ENCODE peak calls at places on chromosomes 5 and 9, in four cellular contexts. L is CD14-positive monocyte, R is pancreas, B is fibroblast of lung. I is an unnamed sample.

GRCh38 chr9:87198716-87199115 is 251.4 kb upstream of the GAS1 start:
- DNase-seq in L (no peak), R (no peak), B (peak; percentile 63), I (no peak)

GRCh38 chr9:137606005-137606601 is 617 bp downstream of the ARRDC1 start:
- DNase-seq in L (no peak), R (peak; percentile 73), B (no peak), I (no peak)

GRCh38 chr5:136192526-136193395 is at the start of gene SMIM32:
- DNase-seq in L (no peak), R (no peak), B (peak; percentile 20), I (no peak)

GRCh38 chr5:140391312-140391711 is 10.3 kb upstream of the ANKHD1 start:
- DNase-seq in L (no peak), R (no peak), B (no peak), I (no peak)

GRCh38 chr5:156208271-156208670 is 118.7 kb upstream of the SGCD start:
- DNase-seq in L (no peak), R (no peak), B (peak; percentile 11), I (no peak)

GRCh38 chr9:16028516-16028915 is 475.7 kb downstream of the CCDC171 start:
- DNase-seq in L (no peak), R (no peak), B (peak; percentile 39), I (no peak)

GRCh38 chr5:43141211-43141610 is 20.5 kb downstream of the ZNF131 start:
- DNase-seq in L (no peak), R (no peak), B (peak; percentile 37), I (no peak)

GRCh38 chr9:124688238-124688904 is 82.7 kb downstream of the NR6A1 start:
- DNase-seq in L (no peak), R (no peak), B (no peak), I (no peak)

GRCh38 chr9:96453625-96454024 is 3.7 kb downstream of the HABP4 start:
- DNase-seq in L (no peak), R (no peak), B (peak; percentile 47), I (no peak)

GRCh38 chr9:438961-439768 is 224.5 kb downstream of the DOCK8 start:
- DNase-seq in L (no peak), R (no peak), B (no peak), I (no peak)

GRCh38 chr5:32047056-32047455 is 127.1 kb downstream of the GOLPH3 start:
- DNase-seq in L (no peak), R (no peak), B (peak; percentile 69), I (no peak)

GRCh38 chr5:135053989-135054388 is 20.0 kb upstream of the PITX1 start:
- DNase-seq in L (no peak), R (no peak), B (no peak), I (peak; percentile 27)

GRCh38 chr9:124596172-124596839 is 89.1 kb upstream of the NR5A1 start:
- DNase-seq in L (no peak), R (no peak), B (no peak), I (no peak)

GRCh38 chr9:33331411-33331891 is 41.1 kb downstream of the NFX1 start:
- DNase-seq in L (no peak), R (no peak), B (peak; percentile 44), I (no peak)

GRCh38 chr9:134556531-134557068 is 85.0 kb upstream of the COL5A1 start:
- DNase-seq in L (peak; percentile 5), R (no peak), B (no peak), I (peak; percentile 81)

GRCh38 chr5:98321356-98321755 is 452.1 kb upstream of the RGMB start:
- DNase-seq in L (no peak), R (no peak), B (no peak), I (no peak)

GRCh38 chr9:114898741-114899140 is 31.6 kb downstream of the TNFSF8 start:
- DNase-seq in L (peak; percentile 66), R (no peak), B (no peak), I (no peak)

GRCh38 chr5:59555596-59555995 is 337.9 kb downstream of the PDE4D start:
- DNase-seq in L (no peak), R (no peak), B (no peak), I (no peak)

GRCh38 chr9:127549771-127550170 is 62.3 kb upstream of the STXBP1 start:
- DNase-seq in L (no peak), R (no peak), B (no peak), I (no peak)

GRCh38 chr9:128128836-128129590 is 1.5 kb upstream of the PTGES2 start:
- DNase-seq in L (peak; percentile 40), R (no peak), B (no peak), I (peak; percentile 93)

GRCh38 chr5:93461751-93462150 is 119.3 kb downstream of the NR2F1-AS1 start:
- DNase-seq in L (no peak), R (no peak), B (peak; percentile 83), I (no peak)

GRCh38 chr9:83599071-83599470 is 23.9 kb upstream of the IDNK start:
- DNase-seq in L (no peak), R (no peak), B (no peak), I (no peak)

GRCh38 chr5:87536365-87536764 is 123.6 kb upstream of the CCNH start:
- DNase-seq in L (no peak), R (no peak), B (no peak), I (no peak)

GRCh38 chr9:121450241-121450640 is 49.4 kb downstream of the GGTA1 start:
- DNase-seq in L (no peak), R (no peak), B (no peak), I (no peak)

GRCh38 chr9:136787690-136788400 is 3.3 kb upstream of the TMEM141 start:
- DNase-seq in L (peak; percentile 65), R (peak; percentile 68), B (peak; percentile 30), I (no peak)

GRCh38 chr9:112861638-112862555 is 28.8 kb downstream of the SLC46A2 start:
- DNase-seq in L (peak; percentile 89), R (no peak), B (peak; percentile 38), I (no peak)

GRCh38 chr5:10301842-10302610 is 5.7 kb downstream of the CMBL start:
- DNase-seq in L (no peak), R (peak; percentile 96), B (peak; percentile 42), I (no peak)

GRCh38 chr9:135888766-135889394 is 18.5 kb downstream of the CAMSAP1 start:
- DNase-seq in L (no peak), R (no peak), B (no peak), I (peak; percentile 74)

GRCh38 chr5:50320131-50320749 is 120.8 kb downstream of the EMB start:
- DNase-seq in L (no peak), R (no peak), B (no peak), I (no peak)

GRCh38 chr5:96595300-96596090 is 66.7 kb upstream of the CAST start:
- DNase-seq in L (no peak), R (no peak), B (no peak), I (no peak)
- TF ChIP-seq CTCF in L (peak; percentile 82), R (peak; percentile 21), B (peak; percentile 23), I (peak; percentile 69)

DNA sequence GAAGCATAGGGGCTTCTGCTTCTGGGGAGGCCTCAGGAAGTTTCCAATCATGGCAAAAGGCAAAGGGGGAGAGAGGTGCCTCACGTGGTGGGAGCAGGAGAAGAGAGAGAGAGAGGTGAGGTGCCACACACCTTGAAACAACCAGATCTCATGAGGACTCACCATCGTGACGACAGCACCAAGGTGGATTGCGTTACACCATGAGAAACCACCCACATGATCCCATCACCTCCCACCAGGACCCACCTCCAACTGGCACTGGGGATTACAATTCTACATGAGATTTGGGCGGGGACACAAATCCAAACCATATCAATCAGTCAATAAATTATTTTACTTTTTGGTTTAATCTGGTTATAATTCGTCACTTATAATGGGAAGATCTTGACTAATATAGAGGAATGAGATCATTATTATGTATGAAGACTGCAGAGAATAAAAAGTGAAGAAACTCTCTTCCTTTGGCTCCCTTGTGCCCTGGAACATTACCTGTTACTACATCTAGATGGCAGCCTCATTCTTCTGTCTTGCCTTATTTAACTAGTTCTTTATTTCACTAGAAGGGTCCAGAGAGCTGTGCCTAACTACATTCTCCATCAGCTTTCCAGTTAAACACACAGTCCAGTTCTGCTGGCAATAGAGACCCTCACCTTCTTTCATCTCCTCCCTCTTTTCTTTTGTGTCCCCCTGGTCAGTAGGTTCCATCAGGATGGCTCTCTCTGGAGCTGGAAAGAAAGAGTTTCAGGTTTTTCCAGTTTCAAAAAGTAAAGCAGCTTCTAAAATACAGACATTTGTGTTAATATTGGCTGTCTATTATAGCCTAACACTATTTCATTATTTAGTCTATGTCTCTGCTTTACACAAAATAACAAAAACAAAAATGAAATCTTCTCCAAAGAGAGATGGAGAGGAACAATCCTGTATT is 21.7 kb upstream of the SPINK7 start:
- DNase-seq in L (no peak), R (no peak), B (no peak), I (no peak)
- TF ChIP-seq CTCF in L (peak; percentile 12), R (no peak), B (peak; percentile 29), I (peak; percentile 76)

DNA sequence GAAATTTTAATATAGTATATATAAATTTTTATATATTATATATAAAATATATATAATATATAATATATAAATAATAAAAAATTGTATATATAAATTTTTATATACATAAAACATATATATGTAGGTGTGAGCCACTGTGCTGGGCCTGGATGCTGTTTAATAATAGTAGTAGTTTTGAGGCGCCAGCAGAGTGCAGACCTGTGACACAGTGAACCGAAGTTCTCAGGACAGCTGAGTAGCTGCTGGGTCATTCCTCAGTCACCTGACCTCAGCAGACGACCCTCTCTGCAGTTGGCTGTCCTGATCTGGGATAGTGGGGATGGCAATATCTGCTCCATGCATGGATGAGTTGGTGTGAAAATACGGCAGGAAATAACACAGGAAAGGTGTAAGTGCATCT is 3.3 kb upstream of the SNX18 start:
- DNase-seq in L (no peak), R (no peak), B (peak; percentile 26), I (no peak)
- TF ChIP-seq CTCF in L (no peak), R (no peak), B (no peak), I (peak; percentile 11)

DNA sequence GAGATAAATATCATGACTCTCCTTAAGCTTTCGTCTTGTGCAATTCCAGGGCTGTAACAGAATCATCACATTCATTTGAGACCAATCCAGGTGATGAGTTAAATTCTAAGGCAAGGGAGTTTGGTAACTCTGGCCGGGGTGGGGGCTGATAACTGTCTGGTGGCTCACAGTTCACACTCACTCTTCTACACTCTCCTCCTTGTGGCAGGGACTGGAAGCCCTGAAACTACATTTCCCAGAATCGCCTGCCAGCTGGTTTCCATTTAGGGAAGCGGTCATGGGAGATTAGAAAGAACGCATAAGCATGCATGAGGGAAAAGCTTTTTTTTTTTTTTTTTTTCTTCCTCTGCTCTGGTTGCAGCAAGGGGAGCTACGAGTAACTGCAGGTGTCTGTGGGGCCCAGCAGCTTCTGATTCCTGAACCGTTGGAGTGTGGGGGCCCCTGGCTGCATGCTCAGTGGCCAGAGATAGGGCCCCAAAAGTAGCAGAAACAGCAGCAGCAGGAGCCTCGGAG is 154.8 kb upstream of the TBC1D2 start:
- DNase-seq in L (no peak), R (peak; percentile 16), B (peak; percentile 86), I (no peak)
- TF ChIP-seq CTCF in L (no peak), R (no peak), B (peak; percentile 57), I (peak; percentile 42)

DNA sequence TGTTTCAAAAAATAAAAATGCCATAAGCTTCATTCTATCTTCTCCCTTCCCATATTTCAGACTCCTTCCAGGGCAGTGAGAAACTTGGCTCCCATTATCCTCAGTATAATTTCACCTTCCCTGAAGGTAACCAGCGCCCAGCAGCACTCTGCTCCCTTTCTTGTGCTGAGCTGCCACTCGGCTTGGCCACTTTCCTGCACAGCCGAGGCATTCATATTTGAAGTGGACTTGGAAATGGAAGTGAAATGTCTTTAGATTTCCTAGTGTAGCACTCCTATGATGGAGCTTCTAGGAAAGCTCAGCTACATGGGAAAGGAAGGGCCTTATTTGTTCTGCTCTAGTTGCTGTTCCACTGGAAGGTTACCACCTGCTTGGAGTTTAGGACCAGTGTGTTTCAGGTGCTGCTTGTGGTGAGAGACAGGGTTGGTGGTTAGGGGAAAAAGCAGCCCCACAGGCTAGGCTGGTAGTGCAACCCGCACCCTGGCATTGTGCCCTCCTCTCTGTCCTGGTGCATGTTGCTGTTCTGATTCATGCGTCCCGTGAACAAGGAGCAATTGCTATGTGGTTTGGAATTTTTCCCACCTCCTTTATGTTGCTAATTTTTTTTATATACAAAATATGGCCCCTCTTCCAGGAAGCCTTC is 53.8 kb downstream of the RAD23B start:
- DNase-seq in L (no peak), R (peak; percentile 60), B (peak; percentile 76), I (no peak)
- TF ChIP-seq CTCF in L (no peak), R (no peak), B (no peak), I (no peak)

I was measured in chondrocyte.